ENCODE peak calls at places on chromosomes 12 and 14, in seven cellular contexts. O is astrocyte of the spinal cord; Q is transverse colon; E is HCT116; H is Calu3; R is GM12865; B is activated CD8-positive, alpha-beta T cell treated with anti-CD3 and anti-CD28 coated beads for 36 hours. U is an unnamed sample.

GRCh38 chr12:66242261-66242760 is 53.3 kb downstream of the IRAK3 start:
- DNase-seq in Q (no peak), R (no peak), H (no peak), B (no peak), E (no peak), O (no peak), U (no peak)

GRCh38 chr12:120252071-120252906 is 13.2 kb downstream of the PXN start:
- DNase-seq in B (peak), H (no peak), Q (no peak), R (peak), E (no peak), O (no peak), U (no peak)

GRCh38 chr14:90523544-90523943 is 126.7 kb downstream of the CALM1 start:
- DNase-seq in Q (no peak), B (no peak), O (peak), R (no peak), H (no peak), E (no peak), U (no peak)

GRCh38 chr14:23569443-23570151 is 2.0 kb upstream of the AP1G2 start:
- DNase-seq in O (no peak), Q (no peak), E (peak), R (peak), H (peak), B (peak), U (no peak)

GRCh38 chr12:123126294-123127144 is 24.4 kb downstream of the PITPNM2 start:
- DNase-seq in O (peak), B (no peak), E (peak), Q (no peak), R (no peak), H (peak), U (no peak)

GRCh38 chr12:93924367-93924766 is 224.0 kb upstream of the PLXNC1 start:
- DNase-seq in B (no peak), E (no peak), O (no peak), H (no peak), R (no peak), Q (no peak), U (no peak)

GRCh38 chr14:54658836-54659235 is 91.9 kb downstream of the SAMD4A start:
- DNase-seq in B (no peak), Q (no peak), O (no peak), R (no peak), H (no peak), E (no peak), U (no peak)

GRCh38 chr12:5872745-5873144 is 72.3 kb downstream of the ANO2 start:
- DNase-seq in B (no peak), O (peak), R (peak), E (peak), Q (no peak), H (no peak), U (no peak)

GRCh38 chr12:8471093-8471492 is 15.3 kb downstream of the CLEC6A start:
- DNase-seq in H (no peak), E (no peak), R (no peak), O (no peak), B (no peak), Q (no peak), U (no peak)

GRCh38 chr12:89880695-89881350 is 172.2 kb upstream of the ATP2B1 start:
- DNase-seq in R (peak), O (no peak), H (no peak), B (peak), E (no peak), Q (peak), U (peak)

GRCh38 chr14:29463727-29464370 is 463.8 kb downstream of the PRKD1 start:
- DNase-seq in R (no peak), Q (no peak), O (peak), B (no peak), E (no peak), H (no peak), U (no peak)
- TF ChIP-seq CTCF in R (no peak), Q (no peak), O (no peak), B (no peak), E (no peak), H (no peak), U (no peak)

DNA sequence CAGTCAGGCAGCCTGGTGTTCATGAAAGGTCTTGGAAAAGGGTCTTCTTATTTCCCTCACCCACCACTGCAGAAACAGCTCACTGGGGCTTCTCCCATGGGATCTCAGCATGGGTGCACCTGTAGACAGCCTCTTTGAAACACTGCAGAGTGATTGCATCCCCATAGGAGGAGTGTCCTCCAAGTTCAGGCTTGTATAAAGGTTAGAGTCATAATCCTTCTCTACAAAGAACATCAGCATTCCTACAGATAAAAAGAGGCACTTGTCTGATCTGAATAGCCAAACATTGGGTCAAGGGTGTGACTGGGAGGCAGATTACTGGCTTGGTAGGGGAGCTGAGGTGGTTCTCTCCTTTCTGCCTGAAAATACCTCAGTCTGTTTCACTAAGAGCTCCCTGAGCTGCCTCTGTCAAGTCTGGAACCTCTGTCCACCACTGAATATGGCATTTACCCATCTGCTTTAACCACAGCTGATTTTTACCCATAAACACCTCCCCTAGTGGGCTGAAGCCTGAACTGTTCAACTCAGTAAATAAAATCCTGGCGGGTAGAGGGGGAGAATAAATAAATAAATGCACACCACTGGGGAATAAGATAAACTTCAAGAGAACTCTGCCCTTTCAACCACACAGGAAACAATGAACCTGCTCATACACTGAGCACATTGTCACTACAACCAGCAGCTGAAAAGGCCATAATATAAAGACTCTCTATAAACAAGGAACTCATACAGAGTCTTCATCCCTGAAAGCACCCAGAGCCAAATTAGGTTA is 120.7 kb upstream of the SCAF11 start:
- DNase-seq in E (no peak), Q (no peak), B (no peak), R (peak), H (no peak), O (no peak), U (no peak)
- TF ChIP-seq CTCF in E (peak), Q (no peak), B (no peak), R (peak), H (no peak), O (peak), U (no peak)

DNA sequence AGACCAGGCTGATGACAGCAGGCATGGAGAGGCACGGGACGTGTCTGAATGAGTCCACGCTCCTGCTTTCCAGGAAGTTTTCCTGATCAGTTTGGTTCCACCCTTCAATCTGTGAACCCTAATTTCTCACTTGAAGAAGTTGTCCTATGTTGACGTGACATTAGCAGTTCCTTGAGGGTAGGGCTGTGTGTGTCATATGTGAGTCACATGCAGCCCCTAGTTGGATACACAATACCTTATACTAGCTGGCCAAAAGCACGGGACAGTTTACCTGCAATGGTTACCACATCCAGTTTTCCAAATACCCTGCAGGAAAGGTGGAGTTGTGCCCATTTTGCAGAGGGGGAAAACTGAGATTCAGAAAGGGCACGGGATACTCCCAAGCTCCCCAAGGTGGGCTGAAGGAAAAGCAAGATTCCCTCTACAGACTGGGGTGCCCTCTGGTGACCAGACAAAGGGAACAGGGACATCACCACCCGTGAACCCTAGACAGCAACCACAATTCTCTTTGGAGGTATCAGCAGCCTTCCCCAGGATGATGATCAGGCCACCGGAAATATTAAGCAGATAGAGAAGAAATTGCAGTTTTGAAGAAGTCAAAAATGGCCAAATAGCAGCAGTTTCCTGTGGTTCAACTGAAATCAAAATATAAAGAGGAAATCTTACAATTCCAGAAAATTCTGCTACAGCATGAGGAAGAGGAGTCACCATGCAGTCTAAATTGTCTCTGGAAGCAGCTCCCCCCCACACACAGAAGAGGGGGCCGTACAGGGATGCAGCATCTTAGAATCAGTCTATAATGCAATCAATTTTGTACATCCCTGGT is 194.4 kb downstream of the PHETA1 start:
- DNase-seq in O (no peak), R (no peak), Q (no peak), E (peak), B (peak), H (no peak), U (peak)
- TF ChIP-seq CTCF in O (no peak), R (peak), Q (no peak), E (peak), B (no peak), H (no peak), U (peak)

DNA sequence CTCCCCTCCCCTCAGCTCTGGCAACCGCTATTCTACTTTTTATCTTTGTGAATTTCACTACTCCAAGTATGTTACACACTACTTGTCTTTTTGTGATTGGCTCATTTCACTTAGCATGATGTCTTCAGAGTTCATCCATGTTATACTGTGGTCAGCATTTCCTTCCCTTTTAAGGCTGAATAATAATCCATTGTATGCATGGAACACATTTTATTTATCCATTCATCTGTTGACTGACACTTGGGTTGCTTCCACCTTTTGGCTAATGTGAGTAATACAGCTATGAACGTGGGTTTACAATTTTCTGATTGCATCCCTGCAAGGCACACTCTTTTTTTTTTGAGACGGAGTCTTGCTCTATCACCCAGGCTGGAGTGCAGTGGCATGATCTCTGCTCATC is 53.0 kb upstream of the FUT8 start:
- DNase-seq in B (no peak), Q (no peak), H (no peak), O (no peak), R (no peak), E (peak), U (no peak)
- TF ChIP-seq CTCF in B (no peak), Q (no peak), H (no peak), O (no peak), R (no peak), E (peak), U (no peak)